ENCODE peak calls at places on chromosome X, in four cellular contexts. W is prostate gland, M is suprapubic skin, F is SK-N-SH. E is an unnamed sample.

GRCh38 chrX:19514791-19515614 is at the start of gene MAP3K15:
- DNase-seq in M (no peak), W (no peak), F (peak; percentile 74), E (no peak)

GRCh38 chrX:134074151-134074550 is 88.8 kb upstream of the GPC3 start:
- DNase-seq in M (no peak), W (no peak), F (no peak), E (no peak)

GRCh38 chrX:39749728-39750127 is 348.0 kb downstream of the BCOR start:
- DNase-seq in F (no peak), W (no peak), M (no peak), E (no peak)

GRCh38 chrX:45771114-45771513 is 570.4 kb upstream of the DIPK2B start:
- DNase-seq in W (peak; percentile 19), F (no peak), M (no peak), E (peak; percentile 77)

GRCh38 chrX:40952855-40953254 is 132.4 kb upstream of the USP9X start:
- DNase-seq in W (no peak), M (no peak), F (no peak), E (no peak)

GRCh38 chrX:73215263-73215662 is 612 bp upstream of the NAP1L2 start:
- DNase-seq in M (no peak), F (no peak), W (no peak), E (no peak)

GRCh38 chrX:125977851-125978250 is 188.2 kb downstream of the DCAF12L2 start:
- DNase-seq in M (no peak), W (no peak), F (no peak), E (no peak)

GRCh38 chrX:122113376-122113775 is 1066.0 kb downstream of the GLUD2 start:
- DNase-seq in W (no peak), F (no peak), M (no peak), E (no peak)

GRCh38 chrX:670596-670995 is 40.0 kb downstream of the SHOX start:
- DNase-seq in F (no peak), M (no peak), W (no peak), E (no peak)

GRCh38 chrX:51743179-51743957 is at the start of gene GSPT2:
- DNase-seq in W (peak; percentile 41), M (peak; percentile 76), F (peak; percentile 74), E (peak; percentile 86)
- TF ChIP-seq POLR2AphosphoS5 in W (peak; percentile 64), M (no peak), F (peak; percentile 83), E (peak; percentile 72)

GRCh38 chrX:108163333-108164082 is 71.9 kb downstream of the ATG4A start:
- DNase-seq in F (no peak), W (no peak), M (no peak), E (no peak)
- TF ChIP-seq POLR2AphosphoS5 in F (no peak), W (no peak), M (no peak), E (no peak)

GRCh38 chrX:103687073-103687695 is 685 bp upstream of the MORF4L2 start:
- DNase-seq in W (peak; percentile 79), F (peak; percentile 64), M (peak; percentile 91), E (peak; percentile 95)
- TF ChIP-seq POLR2AphosphoS5 in W (no peak), F (no peak), M (peak; percentile 61), E (peak; percentile 70)

GRCh38 chrX:103376118-103376978 is at the start of gene BEX3:
- DNase-seq in W (peak; percentile 41), M (peak; percentile 77), F (peak; percentile 85), E (peak; percentile 80)
- TF ChIP-seq POLR2AphosphoS5 in W (peak; percentile 46), M (no peak), F (peak; percentile 64), E (peak; percentile 92)

DNA sequence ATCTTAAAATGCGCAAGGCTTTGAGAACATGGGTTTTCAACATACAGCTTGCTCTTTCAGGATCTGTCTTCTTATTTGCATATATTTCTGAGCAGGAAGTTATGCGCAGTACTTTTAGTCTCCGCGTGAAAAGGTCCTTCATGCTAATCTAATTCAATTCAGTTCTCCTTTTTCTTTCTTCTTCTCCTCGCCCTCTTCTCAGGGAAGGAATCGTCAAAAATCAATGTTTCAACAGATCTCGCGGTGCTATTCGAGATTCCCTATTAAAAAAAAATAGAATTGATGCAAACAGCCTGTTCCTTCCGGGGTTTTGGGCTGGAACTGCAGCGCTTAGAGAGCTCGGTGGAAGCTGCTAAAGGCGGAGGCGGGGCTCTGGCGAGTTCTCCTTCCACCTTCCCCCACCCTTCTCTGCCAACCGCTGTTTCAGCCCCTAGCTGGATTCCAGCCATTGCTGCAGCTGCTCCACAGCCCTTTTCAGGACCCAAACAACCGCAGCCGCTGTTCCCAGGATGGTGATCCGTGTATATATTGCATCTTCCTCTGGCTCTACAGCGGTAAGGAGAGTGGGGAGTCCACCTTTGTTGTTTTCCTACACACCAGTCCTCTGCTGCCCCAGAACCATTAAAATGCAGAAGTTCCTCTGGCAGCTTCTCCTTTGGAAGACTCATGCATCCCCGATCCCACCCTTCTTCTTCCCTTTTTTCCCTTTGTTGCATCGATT is at the start of the genes HMGN5 and SH3BGRL:
- DNase-seq in M (peak; percentile 82), W (peak; percentile 64), F (peak; percentile 56), E (peak; percentile 93)
- TF ChIP-seq POLR2AphosphoS5 in M (no peak), W (peak; percentile 43), F (peak; percentile 59), E (peak; percentile 40)

GRCh38 chrX:154412468-154412867 is 1.1 kb downstream of the TAFAZZIN start:
- DNase-seq in W (no peak), F (peak; percentile 57), M (no peak), E (no peak)

GRCh38 chrX:154413142-154413541 is 1.8 kb downstream of the TAFAZZIN start:
- DNase-seq in F (no peak), M (no peak), W (no peak), E (no peak)

GRCh38 chrX:154411322-154411980 is at the start of gene TAFAZZIN:
- DNase-seq in W (peak; percentile 44), F (peak; percentile 86), M (peak; percentile 85), E (peak; percentile 89)

GRCh38 chrX:154409222-154409871 is at the start of gene DNASE1L1:
- DNase-seq in W (peak; percentile 40), M (peak; percentile 90), F (no peak), E (peak; percentile 86)

GRCh38 chrX:154411981-154412340 is 622 bp downstream of the TAFAZZIN start:
- DNase-seq in M (no peak), F (peak; percentile 81), W (peak; percentile 53), E (peak; percentile 90)
- TF ChIP-seq POLR2AphosphoS5 in M (no peak), F (no peak), W (peak; percentile 63), E (peak; percentile 64)

GRCh38 chrX:154353172-154353843 is 21.1 kb downstream of the FLNA start:
- DNase-seq in M (no peak), F (no peak), W (no peak), E (peak; percentile 63)
- TF ChIP-seq POLR2AphosphoS5 in M (no peak), F (no peak), W (no peak), E (peak; percentile 57)

DNA sequence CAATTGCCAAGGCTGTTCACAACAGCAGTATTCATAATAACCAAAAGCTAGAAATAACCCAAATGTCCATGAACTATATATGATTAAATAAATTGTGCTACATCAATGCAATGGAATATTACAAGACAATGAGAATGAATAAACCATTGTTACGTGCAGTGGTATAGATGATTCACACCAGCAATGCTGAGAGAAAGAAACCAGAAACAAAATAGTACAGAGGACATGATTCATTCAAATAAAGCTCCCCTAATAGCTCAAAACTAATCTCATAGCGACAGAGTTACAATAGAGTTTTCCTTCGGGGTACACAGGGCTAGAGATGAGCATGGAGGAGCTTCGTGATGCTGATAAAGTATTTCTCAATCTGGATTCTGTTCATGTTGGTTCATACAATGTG is 148.1 kb upstream of the SPANXN1 start:
- DNase-seq in F (no peak), W (no peak), M (no peak), E (no peak)
- TF ChIP-seq POLR2AphosphoS5 in F (no peak), W (no peak), M (no peak), E (no peak)

GRCh38 chrX:115560978-115561604 is at the start of gene PLS3:
- DNase-seq in M (peak; percentile 80), F (peak; percentile 85), W (peak; percentile 60), E (peak; percentile 92)
- TF ChIP-seq POLR2AphosphoS5 in M (no peak), F (peak; percentile 76), W (peak; percentile 68), E (peak; percentile 90)

GRCh38 chrX:97481228-97481627 is 597.5 kb downstream of the RPA4 start:
- DNase-seq in W (no peak), F (no peak), M (no peak), E (no peak)

GRCh38 chrX:97479491-97479890 is 595.8 kb downstream of the RPA4 start:
- DNase-seq in W (no peak), F (no peak), M (no peak), E (no peak)

DNA sequence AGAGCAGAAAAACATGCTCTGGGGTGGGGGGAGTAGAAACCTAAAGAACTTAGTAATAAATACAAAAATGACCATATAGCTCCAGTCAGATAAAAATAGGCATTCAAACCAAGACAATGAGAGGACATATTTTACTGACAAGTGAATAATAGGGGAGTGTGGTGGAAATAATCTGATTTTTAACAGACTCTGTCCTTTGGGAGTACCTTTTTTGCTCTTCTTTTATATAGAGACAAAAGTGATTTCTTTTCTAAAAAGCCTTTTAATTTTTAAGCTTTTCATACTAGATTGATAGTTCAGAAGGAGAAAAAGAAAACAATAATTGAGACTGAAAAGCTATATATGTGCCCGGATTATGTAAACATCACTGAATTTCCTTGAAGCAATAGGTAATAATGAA is 599.2 kb downstream of the RPA4 start:
- DNase-seq in M (no peak), W (no peak), F (no peak), E (no peak)
- TF ChIP-seq POLR2AphosphoS5 in M (no peak), W (no peak), F (no peak), E (no peak)